ENCODE peak calls at places on chromosomes 3 and 15, in nine cellular contexts. K is Peyer's patch, X is neural progenitor cell, V is psoas muscle, Y is adipocyte, Z is PC-9, A is astrocyte, J is ascending aorta, L is OCI-LY7. P is an unnamed sample. For H3K9me3, the result is how much of the 10 kb centered on the place peaks cover.

GRCh38 chr15:76983588-76984379 is 11.1 kb upstream of the PSTPIP1 start:
- DNase-seq in J (no peak), Y (peak), X (no peak), A (no peak), K (no peak), L (no peak), Z (no peak), V (no peak), P (no peak)

GRCh38 chr3:105369501-105370371 is 3.0 kb downstream of the ALCAM start:
- DNase-seq in V (peak), J (no peak), L (peak), K (peak), A (peak), Z (peak), X (peak), Y (peak), P (peak)

GRCh38 chr3:48432411-48433371 is 2.8 kb upstream of the PLXNB1 start:
- DNase-seq in X (peak), Y (no peak), V (no peak), Z (no peak), J (no peak), L (peak), K (no peak), A (no peak), P (no peak)

GRCh38 chr15:45550436-45550835 is 27.9 kb upstream of the SLC30A4 start:
- DNase-seq in A (peak), L (no peak), J (no peak), Y (peak), X (no peak), V (no peak), K (no peak), Z (no peak), P (no peak)

GRCh38 chr3:177337548-177338331 is 140.5 kb upstream of the TBL1XR1 start:
- DNase-seq in Y (peak), Z (no peak), V (no peak), J (no peak), X (no peak), K (peak), L (no peak), A (peak), P (no peak)

GRCh38 chr3:197028711-197029510 is 706 bp downstream of the MELTF start:
- DNase-seq in A (no peak), Z (peak), J (no peak), V (no peak), X (peak), K (no peak), L (peak), Y (peak), P (peak)

GRCh38 chr3:131075632-131076328 is 49.1 kb downstream of the NEK11 start:
- DNase-seq in Y (no peak), V (no peak), A (no peak), K (no peak), L (peak), X (no peak), Z (no peak), J (no peak), P (no peak)

GRCh38 chr3:147388395-147389264 is 17.7 kb downstream of the ZIC4 start:
- DNase-seq in Y (no peak), A (no peak), K (no peak), Z (no peak), L (no peak), X (peak), V (no peak), J (no peak), P (no peak)

GRCh38 chr15:31887246-31887645 is 143.1 kb upstream of the CHRNA7 start:
- DNase-seq in L (no peak), Z (no peak), X (peak), K (no peak), Y (no peak), A (no peak), J (no peak), V (no peak), P (no peak)

GRCh38 chr3:164320962-164321361 is 757.3 kb downstream of the SI start:
- DNase-seq in V (no peak), A (no peak), Z (no peak), J (no peak), Y (no peak), X (no peak), K (no peak), L (no peak), P (no peak)

GRCh38 chr3:123126051-123126450 is 59.2 kb downstream of the PDIA5 start:
- DNase-seq in L (no peak), J (no peak), V (no peak), X (peak), A (no peak), Y (no peak), K (no peak), Z (no peak), P (no peak)

GRCh38 chr3:23778451-23778850 is 27.3 kb upstream of the UBE2E1 start:
- DNase-seq in X (no peak), A (peak), K (no peak), J (no peak), Z (no peak), V (no peak), L (no peak), Y (peak), P (no peak)

GRCh38 chr3:63324621-63325020 is 46.5 kb downstream of the SYNPR start:
- DNase-seq in L (no peak), Y (no peak), Z (no peak), A (no peak), V (no peak), K (no peak), X (no peak), J (no peak), P (no peak)

GRCh38 chr15:69924531-69924930 is 173.2 kb downstream of the TLE3 start:
- DNase-seq in Y (no peak), X (no peak), A (no peak), Z (no peak), L (no peak), K (no peak), V (no peak), J (no peak), P (no peak)

GRCh38 chr15:69920232-69920631 is 177.5 kb downstream of the TLE3 start:
- DNase-seq in Z (no peak), J (no peak), A (no peak), Y (no peak), L (peak), V (no peak), K (no peak), X (peak), P (no peak)

GRCh38 chr15:69916169-69916785 is 181.4 kb downstream of the TLE3 start:
- DNase-seq in X (no peak), Z (no peak), L (no peak), J (no peak), Y (no peak), A (no peak), K (no peak), V (no peak), P (no peak)

GRCh38 chr15:69921626-69922624 is 175.8 kb downstream of the TLE3 start:
- DNase-seq in L (peak), Y (no peak), J (no peak), X (no peak), Z (no peak), K (peak), V (no peak), A (no peak), P (no peak)

GRCh38 chr15:69919816-69920215 is 177.9 kb downstream of the TLE3 start:
- DNase-seq in A (no peak), X (peak), Y (no peak), K (no peak), L (peak), J (no peak), V (no peak), Z (no peak), P (no peak)
- H3K9me3 ChIP-seq in A (under half), X (under half), Y (under half), K (under half), L (under half), J (under half), V (under half), Z (under half), P (under half)

GRCh38 chr15:85611361-85611760 is 183.4 kb downstream of the KLHL25 start:
- DNase-seq in X (no peak), L (no peak), A (no peak), J (no peak), K (no peak), Y (no peak), V (no peak), Z (no peak), P (no peak)
- H3K4me3 ChIP-seq in X (no peak), L (no peak), A (no peak), J (no peak), K (no peak), Y (no peak), V (no peak), Z (no peak), P (no peak)

DNA sequence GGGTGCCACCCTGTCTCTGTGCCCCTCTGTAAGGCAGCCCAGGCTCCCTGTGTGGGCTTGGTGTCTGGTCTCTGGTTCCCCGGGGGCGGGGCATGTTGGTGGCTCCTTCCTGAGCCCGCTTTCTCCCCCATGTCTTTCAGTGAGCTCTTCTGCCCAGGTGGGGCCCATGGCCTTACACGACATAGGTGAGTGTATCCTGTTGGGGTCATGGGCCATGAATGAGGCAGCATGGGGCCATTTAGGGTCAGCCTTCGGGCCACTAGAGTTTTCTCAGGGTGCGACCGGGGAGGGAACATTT is 195.1 kb downstream of the UBE3A start:
- DNase-seq in X (no peak), V (peak), Z (no peak), L (no peak), J (no peak), A (no peak), Y (no peak), K (no peak), P (peak)
- H3K9me3 ChIP-seq in X (under half), V (under half), Z (under half), L (under half), J (under half), A (under half), Y (under half), K (under half), P (under half)

GRCh38 chr3:66971891-66972551 is 26.1 kb upstream of the KBTBD8 start:
- DNase-seq in X (peak), Y (peak), V (peak), K (peak), Z (peak), A (peak), J (no peak), L (peak), P (peak)
- H3K4me3 ChIP-seq in X (peak), Y (peak), V (peak), K (peak), Z (no peak), A (peak), J (peak), L (peak), P (peak)

GRCh38 chr15:25185791-25186190 is 231.0 kb downstream of the SNRPN start:
- DNase-seq in A (no peak), V (peak), L (no peak), K (no peak), Z (no peak), X (no peak), J (no peak), Y (no peak), P (peak)
- H3K9me3 ChIP-seq in A (under half), V (under half), L (under half), K (under half), Z (under half), X (under half), J (under half), Y (under half), P (under half)

DNA sequence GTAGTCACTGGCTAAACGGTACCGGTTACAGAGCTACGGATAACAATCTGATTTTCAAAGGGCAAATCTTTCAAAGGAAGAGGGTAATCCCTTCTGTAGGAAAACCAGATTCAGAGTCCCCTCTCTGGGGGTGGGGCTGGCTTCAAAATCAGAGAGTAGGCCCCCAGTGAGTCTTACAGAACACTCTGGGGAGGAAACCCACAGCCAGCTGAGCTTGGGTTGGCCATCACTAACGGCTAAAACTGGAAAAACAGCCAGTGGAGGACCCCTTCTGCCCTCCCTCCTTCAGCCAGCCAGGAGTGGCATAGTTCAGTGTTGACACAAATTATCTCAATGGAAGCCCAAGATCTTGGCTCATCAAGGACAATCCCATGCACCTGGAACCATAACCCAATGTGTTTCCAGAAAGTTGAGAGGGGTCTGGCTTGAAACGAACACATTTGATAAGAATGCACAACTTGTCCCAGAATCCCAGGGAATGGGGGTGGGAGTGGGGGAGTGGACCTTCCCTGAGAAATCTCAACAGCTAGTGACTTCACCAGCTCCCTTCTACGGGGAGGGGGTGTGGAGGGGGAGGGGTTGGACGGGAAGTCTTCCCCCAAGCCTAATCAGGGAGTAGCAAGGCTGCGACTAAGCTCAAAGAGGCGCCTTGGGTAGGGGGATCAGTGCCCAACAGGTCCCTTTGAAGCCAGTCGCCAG is 1.0 kb downstream of the RASL12 start:
- DNase-seq in Z (no peak), X (peak), K (no peak), A (no peak), V (no peak), J (peak), Y (no peak), L (no peak), P (peak)
- H3K4me3 ChIP-seq in Z (no peak), X (peak), K (peak), A (no peak), V (peak), J (peak), Y (no peak), L (no peak), P (peak)

GRCh38 chr3:170792511-170792910 is 77.5 kb downstream of the RPL22L1 start:
- DNase-seq in L (no peak), J (no peak), X (no peak), V (no peak), A (no peak), Z (no peak), Y (no peak), K (no peak), P (no peak)

GRCh38 chr3:170801597-170801996 is 68.4 kb downstream of the RPL22L1 start:
- DNase-seq in K (no peak), L (no peak), A (no peak), J (no peak), Y (no peak), X (no peak), V (no peak), Z (no peak), P (no peak)

GRCh38 chr3:170802164-170803151 is 67.5 kb downstream of the RPL22L1 start:
- DNase-seq in X (no peak), K (no peak), A (peak), Y (peak), V (no peak), L (no peak), Z (no peak), J (no peak), P (no peak)

GRCh38 chr3:170799009-170799408 is 71.0 kb downstream of the RPL22L1 start:
- DNase-seq in K (no peak), Z (no peak), A (no peak), J (no peak), V (no peak), L (no peak), X (no peak), Y (no peak), P (no peak)

GRCh38 chr3:170797685-170798084 is 72.3 kb downstream of the RPL22L1 start:
- DNase-seq in X (no peak), J (no peak), K (no peak), Z (no peak), Y (no peak), L (no peak), V (no peak), A (no peak), P (no peak)
- H3K9me3 ChIP-seq in X (under half), J (under half), K (under half), Z (under half), Y (under half), L (under half), V (under half), A (under half), P (under half)

DNA sequence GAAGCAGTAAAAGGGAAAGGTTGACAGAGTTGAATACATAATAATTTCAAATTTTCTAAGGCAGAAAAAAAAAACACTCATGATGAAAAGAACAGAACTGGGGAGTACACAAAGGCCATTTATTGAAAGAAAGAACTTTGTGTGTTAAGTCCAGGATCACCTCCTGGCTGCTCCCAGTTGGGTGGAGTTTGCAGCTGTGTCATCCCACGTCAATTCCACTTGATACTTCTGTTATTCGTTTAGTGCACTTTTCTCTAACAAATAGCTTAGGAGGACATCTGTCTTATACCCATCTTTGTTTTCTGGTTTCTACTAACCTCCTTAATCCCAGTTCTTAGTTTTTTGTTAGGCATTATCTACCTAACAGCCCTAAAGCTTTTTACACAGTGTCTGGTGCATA is 44.7 kb downstream of the SGO1 start:
- DNase-seq in Z (no peak), A (no peak), X (peak), Y (no peak), L (no peak), J (no peak), K (no peak), V (no peak), P (no peak)
- H3K4me3 ChIP-seq in Z (no peak), A (no peak), X (no peak), Y (no peak), L (no peak), J (no peak), K (no peak), V (no peak), P (no peak)

GRCh38 chr3:7820969-7821368 is 680.7 kb upstream of the LMCD1 start:
- DNase-seq in L (no peak), A (no peak), Y (no peak), V (no peak), X (no peak), K (no peak), Z (no peak), J (no peak), P (no peak)
- H3K9me3 ChIP-seq in L (under half), A (under half), Y (under half), V (under half), X (under half), K (under half), Z (under half), J (under half), P (under half)

DNA sequence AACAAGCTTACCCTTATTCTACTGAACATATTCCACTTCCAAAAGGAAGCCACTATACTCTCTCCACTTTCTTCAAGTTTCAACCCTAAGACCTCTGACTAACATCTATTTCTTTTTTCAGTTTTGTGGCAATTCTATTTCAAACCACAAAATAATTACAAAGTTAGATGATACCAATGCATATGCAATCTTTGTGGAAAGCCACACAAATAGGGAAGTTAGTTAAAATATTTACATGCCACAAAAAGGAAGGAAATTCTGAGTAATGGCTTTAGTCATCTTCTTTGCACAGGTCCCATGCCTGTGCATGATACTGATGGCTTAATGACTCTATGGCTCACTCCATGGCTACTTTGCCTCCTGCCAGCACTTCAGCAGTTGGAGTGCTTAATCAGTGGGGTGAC is 57.0 kb upstream of the MCTP2 start:
- DNase-seq in K (no peak), J (no peak), A (peak), X (no peak), Y (peak), V (no peak), L (peak), Z (no peak), P (no peak)
- H3K4me3 ChIP-seq in K (no peak), J (no peak), A (no peak), X (no peak), Y (no peak), V (no peak), L (no peak), Z (no peak), P (no peak)